ENCODE peak calls at places on chromosomes 5 and 9, in four cellular contexts. One of them, this sample, is unnamed.

GRCh38 chr5:31982661-31983060 is 191.5 kb downstream of the GOLPH3 start:
- DNase-seq in LHCN-M2: no peak
- DNase-seq in activated naive CD8-positive, alpha-beta T cell treated with anti-CD3 and anti-CD28 coated beads, Interleukin-2, amount 50 U/mL, for 24 hours: no peak
- DNase-seq in amygdala: no peak
- DNase-seq in this sample: no peak

GRCh38 chr5:107840592-107840991 is 169.9 kb upstream of the EFNA5 start:
- DNase-seq in LHCN-M2: no peak
- DNase-seq in amygdala: no peak
- DNase-seq in activated naive CD8-positive, alpha-beta T cell treated with anti-CD3 and anti-CD28 coated beads, Interleukin-2, amount 50 U/mL, for 24 hours: no peak
- DNase-seq in this sample: no peak

GRCh38 chr9:112894031-112894430 is 3.4 kb upstream of the SLC46A2 start:
- DNase-seq in LHCN-M2: peak
- DNase-seq in amygdala: no peak
- DNase-seq in activated naive CD8-positive, alpha-beta T cell treated with anti-CD3 and anti-CD28 coated beads, Interleukin-2, amount 50 U/mL, for 24 hours: no peak
- DNase-seq in this sample: no peak

GRCh38 chr9:15147471-15147870 is 159.5 kb downstream of the TTC39B start:
- DNase-seq in amygdala: no peak
- DNase-seq in activated naive CD8-positive, alpha-beta T cell treated with anti-CD3 and anti-CD28 coated beads, Interleukin-2, amount 50 U/mL, for 24 hours: no peak
- DNase-seq in LHCN-M2: peak
- DNase-seq in this sample: no peak

GRCh38 chr9:112925058-112925641 is 34.5 kb upstream of the SLC46A2 start:
- DNase-seq in amygdala: no peak
- DNase-seq in LHCN-M2: peak
- DNase-seq in activated naive CD8-positive, alpha-beta T cell treated with anti-CD3 and anti-CD28 coated beads, Interleukin-2, amount 50 U/mL, for 24 hours: peak
- DNase-seq in this sample: no peak

GRCh38 chr5:180328296-180329137 is 24.6 kb downstream of the GFPT2 start:
- DNase-seq in LHCN-M2: peak
- DNase-seq in amygdala: peak
- DNase-seq in activated naive CD8-positive, alpha-beta T cell treated with anti-CD3 and anti-CD28 coated beads, Interleukin-2, amount 50 U/mL, for 24 hours: peak
- DNase-seq in this sample: peak

GRCh38 chr9:69130456-69131441 is 43.3 kb upstream of the TJP2 start:
- DNase-seq in LHCN-M2: peak
- DNase-seq in amygdala: no peak
- DNase-seq in activated naive CD8-positive, alpha-beta T cell treated with anti-CD3 and anti-CD28 coated beads, Interleukin-2, amount 50 U/mL, for 24 hours: no peak
- DNase-seq in this sample: no peak

GRCh38 chr5:32539981-32540380 is 45.4 kb upstream of the SUB1 start:
- DNase-seq in activated naive CD8-positive, alpha-beta T cell treated with anti-CD3 and anti-CD28 coated beads, Interleukin-2, amount 50 U/mL, for 24 hours: no peak
- DNase-seq in amygdala: no peak
- DNase-seq in LHCN-M2: no peak
- DNase-seq in this sample: no peak

GRCh38 chr5:78547171-78547570 is 101.4 kb downstream of the LHFPL2 start:
- DNase-seq in LHCN-M2: peak
- DNase-seq in activated naive CD8-positive, alpha-beta T cell treated with anti-CD3 and anti-CD28 coated beads, Interleukin-2, amount 50 U/mL, for 24 hours: no peak
- DNase-seq in amygdala: no peak
- DNase-seq in this sample: no peak

GRCh38 chr5:81095835-81096234 is 135.7 kb downstream of the RASGRF2 start:
- DNase-seq in amygdala: no peak
- DNase-seq in LHCN-M2: no peak
- DNase-seq in activated naive CD8-positive, alpha-beta T cell treated with anti-CD3 and anti-CD28 coated beads, Interleukin-2, amount 50 U/mL, for 24 hours: no peak
- DNase-seq in this sample: no peak

GRCh38 chr9:115164511-115164974 is 46.6 kb upstream of the TNC start:
- DNase-seq in LHCN-M2: peak
- DNase-seq in amygdala: peak
- DNase-seq in activated naive CD8-positive, alpha-beta T cell treated with anti-CD3 and anti-CD28 coated beads, Interleukin-2, amount 50 U/mL, for 24 hours: no peak
- DNase-seq in this sample: no peak

GRCh38 chr9:15239816-15240215 is 67.2 kb downstream of the TTC39B start:
- DNase-seq in LHCN-M2: no peak
- DNase-seq in activated naive CD8-positive, alpha-beta T cell treated with anti-CD3 and anti-CD28 coated beads, Interleukin-2, amount 50 U/mL, for 24 hours: no peak
- DNase-seq in amygdala: no peak
- DNase-seq in this sample: no peak

GRCh38 chr5:99911971-99912370 is 623.2 kb upstream of the FAM174A start:
- DNase-seq in amygdala: no peak
- DNase-seq in activated naive CD8-positive, alpha-beta T cell treated with anti-CD3 and anti-CD28 coated beads, Interleukin-2, amount 50 U/mL, for 24 hours: no peak
- DNase-seq in LHCN-M2: no peak
- DNase-seq in this sample: no peak

GRCh38 chr5:1787472-1788047 is 12.1 kb downstream of the MRPL36 start:
- DNase-seq in amygdala: no peak
- DNase-seq in activated naive CD8-positive, alpha-beta T cell treated with anti-CD3 and anti-CD28 coated beads, Interleukin-2, amount 50 U/mL, for 24 hours: no peak
- DNase-seq in LHCN-M2: no peak
- DNase-seq in this sample: no peak

GRCh38 chr9:114799441-114799840 is 6.4 kb downstream of the TNFSF15 start:
- DNase-seq in activated naive CD8-positive, alpha-beta T cell treated with anti-CD3 and anti-CD28 coated beads, Interleukin-2, amount 50 U/mL, for 24 hours: no peak
- DNase-seq in amygdala: no peak
- DNase-seq in LHCN-M2: no peak
- DNase-seq in this sample: no peak

GRCh38 chr9:119195521-119195920 is 173.7 kb downstream of the BRINP1 start:
- DNase-seq in LHCN-M2: no peak
- DNase-seq in activated naive CD8-positive, alpha-beta T cell treated with anti-CD3 and anti-CD28 coated beads, Interleukin-2, amount 50 U/mL, for 24 hours: no peak
- DNase-seq in amygdala: no peak
- DNase-seq in this sample: no peak

GRCh38 chr5:180390441-180391190 is 37.5 kb upstream of the GFPT2 start:
- DNase-seq in amygdala: no peak
- DNase-seq in LHCN-M2: no peak
- DNase-seq in activated naive CD8-positive, alpha-beta T cell treated with anti-CD3 and anti-CD28 coated beads, Interleukin-2, amount 50 U/mL, for 24 hours: no peak
- DNase-seq in this sample: no peak

GRCh38 chr5:4387295-4387694 is 752.8 kb upstream of the ADAMTS16 start:
- DNase-seq in activated naive CD8-positive, alpha-beta T cell treated with anti-CD3 and anti-CD28 coated beads, Interleukin-2, amount 50 U/mL, for 24 hours: no peak
- DNase-seq in amygdala: no peak
- DNase-seq in LHCN-M2: no peak
- DNase-seq in this sample: no peak